ENCODE peak calls at places on chromosomes 2 and 18, in seven cellular contexts. One of them, this sample, is unnamed. For H3K27me3, the result is how much of the 10 kb centered on the place peaks cover.

GRCh38 chr18:23405626-23406025 is 47.5 kb upstream of the RIOK3 start:
- DNase-seq in ovary: no peak
- DNase-seq in uterus: no peak
- DNase-seq in right lobe of liver: no peak
- DNase-seq in heart left ventricle: no peak
- DNase-seq in psoas muscle: no peak
- DNase-seq in neural progenitor cell: no peak
- DNase-seq in this sample: no peak

GRCh38 chr18:69217271-69217670 is 183.4 kb upstream of the DOK6 start:
- DNase-seq in neural progenitor cell: no peak
- DNase-seq in ovary: no peak
- DNase-seq in right lobe of liver: no peak
- DNase-seq in psoas muscle: no peak
- DNase-seq in uterus: no peak
- DNase-seq in heart left ventricle: no peak
- DNase-seq in this sample: no peak

GRCh38 chr2:183011741-183012140 is 26.5 kb downstream of the NCKAP1 start:
- DNase-seq in uterus: no peak
- DNase-seq in ovary: no peak
- DNase-seq in right lobe of liver: no peak
- DNase-seq in neural progenitor cell: no peak
- DNase-seq in heart left ventricle: no peak
- DNase-seq in psoas muscle: no peak
- DNase-seq in this sample: no peak

GRCh38 chr2:178258916-178259315 is 64.6 kb downstream of the OSBPL6 start:
- DNase-seq in right lobe of liver: no peak
- DNase-seq in heart left ventricle: no peak
- DNase-seq in neural progenitor cell: no peak
- DNase-seq in uterus: no peak
- DNase-seq in psoas muscle: no peak
- DNase-seq in ovary: no peak
- DNase-seq in this sample: no peak

GRCh38 chr2:45190481-45190880 is 181.2 kb upstream of the SIX2 start:
- DNase-seq in psoas muscle: no peak
- DNase-seq in neural progenitor cell: no peak
- DNase-seq in heart left ventricle: no peak
- DNase-seq in uterus: no peak
- DNase-seq in ovary: no peak
- DNase-seq in right lobe of liver: no peak
- DNase-seq in this sample: peak

GRCh38 chr18:62720048-62720447 is 4.7 kb downstream of the PHLPP1 start:
- DNase-seq in right lobe of liver: no peak
- DNase-seq in uterus: no peak
- DNase-seq in psoas muscle: no peak
- DNase-seq in neural progenitor cell: no peak
- DNase-seq in ovary: no peak
- DNase-seq in heart left ventricle: no peak
- DNase-seq in this sample: no peak

GRCh38 chr18:30925795-30926194 is 116.7 kb downstream of the DSC3 start:
- DNase-seq in right lobe of liver: no peak
- DNase-seq in psoas muscle: no peak
- DNase-seq in heart left ventricle: no peak
- DNase-seq in uterus: no peak
- DNase-seq in neural progenitor cell: no peak
- DNase-seq in ovary: no peak
- DNase-seq in this sample: no peak

GRCh38 chr2:134917958-134918517 is 584 bp upstream of the CCNT2 start:
- DNase-seq in neural progenitor cell: no peak
- DNase-seq in heart left ventricle: no peak
- DNase-seq in psoas muscle: peak
- DNase-seq in ovary: no peak
- DNase-seq in right lobe of liver: no peak
- DNase-seq in uterus: no peak
- DNase-seq in this sample: no peak

GRCh38 chr2:130836501-130837174 is at the start of gene ARHGEF4:
- DNase-seq in ovary: no peak
- DNase-seq in psoas muscle: no peak
- DNase-seq in neural progenitor cell: peak
- DNase-seq in right lobe of liver: peak
- DNase-seq in uterus: no peak
- DNase-seq in heart left ventricle: no peak
- DNase-seq in this sample: peak

GRCh38 chr18:49858309-49859005 is 45.1 kb upstream of the ACAA2 start:
- DNase-seq in psoas muscle: peak
- DNase-seq in uterus: peak
- DNase-seq in heart left ventricle: peak
- DNase-seq in right lobe of liver: peak
- DNase-seq in ovary: peak
- DNase-seq in neural progenitor cell: peak
- DNase-seq in this sample: peak

GRCh38 chr2:54226224-54226623 is 29.8 kb downstream of the TSPYL6 start:
- DNase-seq in psoas muscle: no peak
- DNase-seq in right lobe of liver: no peak
- DNase-seq in uterus: no peak
- DNase-seq in ovary: no peak
- DNase-seq in neural progenitor cell: no peak
- DNase-seq in heart left ventricle: no peak
- DNase-seq in this sample: peak

GRCh38 chr2:182229288-182229687 is 197.5 kb downstream of the PDE1A start:
- DNase-seq in right lobe of liver: no peak
- DNase-seq in uterus: no peak
- DNase-seq in ovary: no peak
- DNase-seq in heart left ventricle: no peak
- DNase-seq in psoas muscle: no peak
- DNase-seq in neural progenitor cell: no peak
- DNase-seq in this sample: no peak

GRCh38 chr18:61901334-61901986 is 8.7 kb upstream of the RNF152 start:
- DNase-seq in ovary: peak
- DNase-seq in right lobe of liver: peak
- DNase-seq in psoas muscle: no peak
- DNase-seq in neural progenitor cell: peak
- DNase-seq in uterus: peak
- DNase-seq in heart left ventricle: peak
- DNase-seq in this sample: peak

GRCh38 chr18:57466307-57466706 is 31.1 kb downstream of the ONECUT2 start:
- DNase-seq in heart left ventricle: no peak
- DNase-seq in uterus: no peak
- DNase-seq in psoas muscle: no peak
- DNase-seq in ovary: no peak
- DNase-seq in neural progenitor cell: no peak
- DNase-seq in right lobe of liver: peak
- DNase-seq in this sample: no peak

GRCh38 chr18:13500227-13500865 is 226.0 kb downstream of the FAM210A start:
- DNase-seq in ovary: no peak
- DNase-seq in uterus: peak
- DNase-seq in psoas muscle: peak
- DNase-seq in neural progenitor cell: peak
- DNase-seq in right lobe of liver: no peak
- DNase-seq in heart left ventricle: peak
- DNase-seq in this sample: peak

GRCh38 chr2:233063269-233063975 is 3.3 kb downstream of the INPP5D start:
- DNase-seq in right lobe of liver: peak
- DNase-seq in neural progenitor cell: peak
- DNase-seq in heart left ventricle: no peak
- DNase-seq in psoas muscle: no peak
- DNase-seq in ovary: no peak
- DNase-seq in uterus: peak
- DNase-seq in this sample: peak

GRCh38 chr18:68428026-68428425 is 286.9 kb downstream of the TMX3 start:
- DNase-seq in neural progenitor cell: no peak
- DNase-seq in right lobe of liver: no peak
- DNase-seq in ovary: no peak
- DNase-seq in psoas muscle: no peak
- DNase-seq in heart left ventricle: no peak
- DNase-seq in uterus: no peak
- DNase-seq in this sample: peak

GRCh38 chr2:96945011-96945410 is 41.4 kb downstream of the FAM178B start:
- DNase-seq in psoas muscle: no peak
- DNase-seq in neural progenitor cell: no peak
- DNase-seq in heart left ventricle: no peak
- DNase-seq in uterus: no peak
- DNase-seq in ovary: no peak
- DNase-seq in right lobe of liver: no peak
- DNase-seq in this sample: no peak

GRCh38 chr2:138223321-138223720 is 259.0 kb downstream of the HNMT start:
- DNase-seq in neural progenitor cell: no peak
- DNase-seq in psoas muscle: no peak
- DNase-seq in right lobe of liver: no peak
- DNase-seq in ovary: no peak
- DNase-seq in uterus: no peak
- DNase-seq in heart left ventricle: no peak
- DNase-seq in this sample: no peak

GRCh38 chr2:206573793-206574192 is 68.5 kb upstream of the FAM237A start:
- DNase-seq in psoas muscle: no peak
- DNase-seq in uterus: no peak
- DNase-seq in neural progenitor cell: no peak
- DNase-seq in right lobe of liver: no peak
- DNase-seq in heart left ventricle: no peak
- DNase-seq in ovary: no peak
- DNase-seq in this sample: no peak

GRCh38 chr18:21897811-21898210 is 157.2 kb downstream of the MIB1 start:
- DNase-seq in psoas muscle: no peak
- DNase-seq in neural progenitor cell: peak
- DNase-seq in heart left ventricle: peak
- DNase-seq in uterus: peak
- DNase-seq in ovary: no peak
- DNase-seq in right lobe of liver: peak
- DNase-seq in this sample: peak

GRCh38 chr2:157627594-157628281 is 926 bp downstream of the ACVR1C start:
- DNase-seq in psoas muscle: no peak
- DNase-seq in ovary: peak
- DNase-seq in heart left ventricle: no peak
- DNase-seq in neural progenitor cell: peak
- DNase-seq in right lobe of liver: peak
- DNase-seq in uterus: no peak
- DNase-seq in this sample: peak
- H3K27me3 ChIP-seq in psoas muscle: under half
- H3K27me3 ChIP-seq in ovary: under half
- H3K27me3 ChIP-seq in heart left ventricle: under half
- H3K27me3 ChIP-seq in neural progenitor cell: half or more
- H3K27me3 ChIP-seq in right lobe of liver: under half
- H3K27me3 ChIP-seq in uterus: under half
- H3K27me3 ChIP-seq in this sample: under half

GRCh38 chr18:74995404-74995737 is 213.6 kb downstream of the PTGR3 start:
- DNase-seq in heart left ventricle: no peak
- DNase-seq in neural progenitor cell: no peak
- DNase-seq in psoas muscle: no peak
- DNase-seq in right lobe of liver: no peak
- DNase-seq in ovary: no peak
- DNase-seq in uterus: no peak
- DNase-seq in this sample: no peak
- H3K27ac ChIP-seq in heart left ventricle: no peak
- H3K27ac ChIP-seq in neural progenitor cell: no peak
- H3K27ac ChIP-seq in psoas muscle: no peak
- H3K27ac ChIP-seq in right lobe of liver: no peak
- H3K27ac ChIP-seq in ovary: no peak
- H3K27ac ChIP-seq in uterus: no peak
- H3K27ac ChIP-seq in this sample: no peak

GRCh38 chr2:226669905-226670304 is 129.7 kb downstream of the IRS1 start:
- DNase-seq in uterus: no peak
- DNase-seq in heart left ventricle: no peak
- DNase-seq in neural progenitor cell: no peak
- DNase-seq in right lobe of liver: no peak
- DNase-seq in ovary: no peak
- DNase-seq in psoas muscle: no peak
- DNase-seq in this sample: no peak
- H3K27me3 ChIP-seq in uterus: under half
- H3K27me3 ChIP-seq in heart left ventricle: under half
- H3K27me3 ChIP-seq in neural progenitor cell: under half
- H3K27me3 ChIP-seq in right lobe of liver: under half
- H3K27me3 ChIP-seq in ovary: under half
- H3K27me3 ChIP-seq in psoas muscle: under half
- H3K27me3 ChIP-seq in this sample: under half

DNA sequence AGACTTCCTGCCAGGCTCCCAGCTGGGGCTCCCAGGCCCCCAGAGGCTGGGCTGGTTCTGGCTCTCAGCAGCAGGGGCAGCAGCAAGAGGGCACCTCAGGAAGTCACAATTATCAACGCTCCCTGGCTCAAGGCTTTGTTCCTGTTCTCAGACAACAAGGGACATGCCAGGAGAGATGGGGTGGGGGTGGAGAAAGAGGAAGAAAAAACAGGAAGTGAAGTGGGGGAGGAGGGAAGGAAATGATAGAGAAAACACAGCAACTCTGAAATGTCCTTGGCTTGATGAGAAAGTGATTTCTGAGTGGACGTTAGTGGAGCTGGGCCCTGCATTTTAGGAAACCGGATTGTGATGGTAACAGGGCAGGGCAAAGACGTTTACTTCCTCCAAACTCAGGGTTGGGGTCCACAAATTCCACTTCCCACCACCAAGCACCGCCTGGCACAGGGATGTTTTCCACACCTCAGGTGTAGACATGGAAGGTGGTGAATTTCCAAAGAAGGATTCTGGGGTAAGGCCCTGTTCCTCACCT is 40.4 kb downstream of the CYRIA start:
- DNase-seq in neural progenitor cell: no peak
- DNase-seq in uterus: peak
- DNase-seq in right lobe of liver: no peak
- DNase-seq in heart left ventricle: peak
- DNase-seq in psoas muscle: no peak
- DNase-seq in ovary: no peak
- DNase-seq in this sample: peak
- H3K27ac ChIP-seq in neural progenitor cell: no peak
- H3K27ac ChIP-seq in uterus: peak
- H3K27ac ChIP-seq in right lobe of liver: peak
- H3K27ac ChIP-seq in heart left ventricle: peak
- H3K27ac ChIP-seq in psoas muscle: peak
- H3K27ac ChIP-seq in ovary: peak
- H3K27ac ChIP-seq in this sample: no peak

DNA sequence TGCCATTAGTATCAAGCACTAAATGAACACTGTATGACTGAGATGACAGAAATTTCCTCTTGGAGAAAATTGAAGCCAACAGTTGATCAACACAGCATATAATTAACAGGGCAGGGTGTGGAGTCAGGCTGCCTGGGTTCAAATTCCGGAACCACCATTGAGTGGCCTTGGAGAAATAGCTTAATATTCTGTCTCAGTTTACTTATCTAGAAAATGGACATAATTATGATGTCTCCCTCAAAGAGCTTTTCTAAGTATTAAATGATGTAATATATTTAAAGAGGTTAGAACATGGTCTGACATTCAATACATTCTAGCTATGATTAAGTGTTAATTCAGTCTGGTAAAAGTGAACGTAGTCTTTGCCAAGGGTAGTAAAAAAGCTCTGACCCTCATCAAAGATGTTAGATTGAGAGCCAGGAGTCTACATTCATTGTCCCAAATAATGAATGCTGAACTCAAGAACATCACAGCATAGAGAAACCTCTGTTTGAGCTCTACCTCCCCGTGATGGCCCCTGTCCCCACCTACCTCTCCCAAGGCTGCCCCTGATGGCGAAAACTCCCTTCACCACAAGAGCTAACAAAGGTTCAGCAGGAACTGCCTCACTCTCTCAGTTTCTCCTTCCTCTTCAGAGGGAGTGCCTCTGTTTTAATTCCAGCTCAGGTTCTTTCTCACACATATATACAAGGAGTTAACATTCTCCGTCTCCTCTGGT is 2.7 kb upstream of the VWA3B start:
- DNase-seq in ovary: no peak
- DNase-seq in right lobe of liver: no peak
- DNase-seq in neural progenitor cell: no peak
- DNase-seq in heart left ventricle: no peak
- DNase-seq in uterus: no peak
- DNase-seq in psoas muscle: no peak
- DNase-seq in this sample: no peak
- H3K27me3 ChIP-seq in ovary: under half
- H3K27me3 ChIP-seq in right lobe of liver: under half
- H3K27me3 ChIP-seq in neural progenitor cell: half or more
- H3K27me3 ChIP-seq in heart left ventricle: under half
- H3K27me3 ChIP-seq in uterus: under half
- H3K27me3 ChIP-seq in psoas muscle: under half
- H3K27me3 ChIP-seq in this sample: under half